ENCODE peak calls at places on chromosomes 2 and 18, in six cellular contexts. X is body of pancreas, A is thyroid gland, S is heart right ventricle, B is stomach, Z is A673. K is an unnamed sample.
A peak's percentile ranks its signal among the peaks of the same experiment; 100 is the strongest.

GRCh38 chr2:68031546-68032160 is 31.2 kb downstream of the C1D start:
- DNase-seq in S (no peak), X (no peak), A (no peak), B (no peak), Z (peak; percentile 81), K (peak; percentile 10)

GRCh38 chr2:239015769-239016675 is 168.1 kb downstream of the TWIST2 start:
- DNase-seq in S (no peak), Z (no peak), X (no peak), A (no peak), B (no peak), K (no peak)

GRCh38 chr18:48790226-48790863 is 160.4 kb downstream of the SMAD7 start:
- DNase-seq in A (peak; percentile 95), Z (no peak), B (peak; percentile 34), X (peak; percentile 29), S (peak; percentile 89), K (no peak)

GRCh38 chr2:10300997-10301945 is 1.4 kb upstream of the HPCAL1 start:
- DNase-seq in X (no peak), Z (no peak), S (no peak), B (no peak), A (no peak), K (no peak)

GRCh38 chr2:37080231-37080630 is 3.9 kb downstream of the HEATR5B start:
- DNase-seq in A (no peak), S (no peak), Z (no peak), B (no peak), X (no peak), K (no peak)

GRCh38 chr2:46977899-46978298 is 62.3 kb upstream of the MCFD2 start:
- DNase-seq in B (no peak), S (no peak), Z (no peak), X (no peak), A (no peak), K (no peak)

GRCh38 chr18:74378179-74378682 is 62.6 kb downstream of the C18orf63 start:
- DNase-seq in Z (no peak), A (peak; percentile 18), S (no peak), X (no peak), B (no peak), K (no peak)

GRCh38 chr2:45182667-45183620 is 173.7 kb upstream of the SIX2 start:
- DNase-seq in B (no peak), X (no peak), Z (no peak), A (no peak), S (no peak), K (no peak)

GRCh38 chr18:79904357-79905147 is 46.9 kb downstream of the SLC66A2 start:
- DNase-seq in S (no peak), Z (no peak), B (no peak), A (no peak), X (no peak), K (no peak)

GRCh38 chr2:85604568-85605339 is 2.3 kb upstream of the TMEM150A start:
- DNase-seq in B (no peak), Z (no peak), X (no peak), S (no peak), A (peak; percentile 38), K (no peak)

GRCh38 chr2:38122344-38122743 is 46.4 kb upstream of the CYP1B1 start:
- DNase-seq in S (peak; percentile 30), B (no peak), Z (no peak), A (peak; percentile 53), X (no peak), K (no peak)

GRCh38 chr2:29725610-29726009 is 195.8 kb downstream of the ALK start:
- DNase-seq in S (no peak), A (no peak), B (no peak), Z (no peak), X (no peak), K (no peak)

GRCh38 chr2:74454654-74455511 is at the start of gene INO80B:
- DNase-seq in Z (peak; percentile 98), A (peak; percentile 95), S (peak; percentile 91), X (peak; percentile 97), B (peak; percentile 97), K (peak; percentile 95)

GRCh38 chr2:184528119-184528518 is 70.2 kb upstream of the ZNF804A start:
- DNase-seq in A (no peak), B (no peak), S (no peak), Z (no peak), X (no peak), K (no peak)

GRCh38 chr18:3248670-3249359 is 1.2 kb downstream of the MYL12A start:
- DNase-seq in X (no peak), S (no peak), B (no peak), A (peak; percentile 26), Z (peak; percentile 57), K (no peak)

GRCh38 chr2:24509425-24509824 is 18.4 kb downstream of the NCOA1 start:
- DNase-seq in S (no peak), B (no peak), A (no peak), Z (no peak), X (no peak), K (no peak)

GRCh38 chr2:65528241-65528574 is 95.8 kb upstream of the SPRED2 start:
- DNase-seq in S (no peak), A (no peak), X (no peak), Z (no peak), B (no peak), K (no peak)

GRCh38 chr2:197158138-197158537 is 152.4 kb downstream of the ANKRD44 start:
- DNase-seq in S (no peak), A (no peak), Z (no peak), B (no peak), X (no peak), K (no peak)

GRCh38 chr18:36635414-36636096 is 193.2 kb downstream of the TPGS2 start:
- DNase-seq in S (no peak), B (no peak), X (no peak), A (no peak), Z (no peak), K (no peak)

GRCh38 chr2:10120158-10120937 is 2.2 kb upstream of the RRM2 start:
- DNase-seq in Z (peak; percentile 98), B (peak; percentile 98), A (peak; percentile 98), S (peak; percentile 95), X (peak; percentile 97), K (no peak)

GRCh38 chr2:84970956-84971798 is at the start of gene KCMF1:
- DNase-seq in Z (peak; percentile 39), X (peak; percentile 79), A (peak; percentile 77), B (peak; percentile 78), S (peak; percentile 86), K (no peak)

GRCh38 chr2:216074794-216075193 is 6.8 kb downstream of the PECR start:
- DNase-seq in A (no peak), X (no peak), S (no peak), Z (peak; percentile 64), B (no peak), K (no peak)

GRCh38 chr2:63048367-63049171 is 2.1 kb upstream of the OTX1 start:
- DNase-seq in A (no peak), Z (no peak), X (no peak), B (no peak), S (no peak), K (no peak)

GRCh38 chr18:1062592-1062991 is 157.9 kb downstream of the ADCYAP1 start:
- DNase-seq in B (no peak), X (no peak), S (no peak), Z (no peak), A (no peak), K (no peak)

GRCh38 chr2:226211439-226211838 is 588.2 kb downstream of the IRS1 start:
- DNase-seq in A (peak; percentile 19), X (peak; percentile 14), S (no peak), B (no peak), Z (peak; percentile 13), K (peak; percentile 88)

GRCh38 chr18:54023471-54023870 is 201.0 kb downstream of the MBD2 start:
- DNase-seq in B (no peak), X (no peak), S (no peak), Z (no peak), A (no peak), K (no peak)

GRCh38 chr2:237724811-237725478 is 73.6 kb upstream of the RBM44 start:
- DNase-seq in S (no peak), Z (no peak), B (peak; percentile 53), X (peak; percentile 53), A (peak; percentile 63), K (no peak)

DNA sequence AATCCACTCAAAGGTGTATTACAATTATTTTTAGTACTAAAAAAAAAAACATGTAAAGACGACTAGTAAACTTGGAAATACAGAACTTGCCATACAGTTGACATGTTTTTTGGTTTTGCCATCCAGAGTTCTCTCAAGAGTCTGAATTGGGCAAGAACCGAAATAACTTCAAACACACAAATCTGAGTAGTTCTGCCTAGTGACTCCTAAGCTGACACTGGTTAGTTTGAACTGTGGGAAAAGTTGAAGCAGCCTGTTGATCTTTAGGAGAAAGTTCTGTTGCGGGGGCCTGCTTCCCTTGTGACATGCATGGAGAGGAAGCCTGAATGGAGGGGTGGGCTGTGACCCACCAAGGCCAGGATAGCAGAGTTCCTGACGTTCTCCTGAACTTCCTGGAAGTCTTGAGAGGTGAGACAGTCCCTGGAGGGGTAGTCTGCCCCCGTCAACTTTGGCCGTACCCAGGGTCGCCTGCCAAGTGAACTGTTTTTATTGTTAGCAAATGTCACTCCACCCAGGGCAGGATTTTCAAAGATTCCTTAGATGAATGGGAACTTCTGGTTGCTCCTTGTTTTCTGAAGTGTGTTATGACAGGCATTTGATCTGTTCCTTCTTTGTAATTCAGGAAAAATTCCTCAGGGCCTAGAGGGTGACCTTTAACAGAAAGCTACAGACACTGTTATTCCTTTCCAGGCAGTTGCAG is 85.6 kb upstream of the SPTBN1 start:
- DNase-seq in X (no peak), B (no peak), S (peak; percentile 51), Z (no peak), A (peak; percentile 46), K (no peak)
- H3K4me3 ChIP-seq in X (no peak overlapping the region), B (no peak overlapping the region), S (no peak overlapping the region), Z (no peak overlapping the region), A (no peak overlapping the region), K (no peak overlapping the region)

GRCh38 chr2:152054593-152054992 is 44.3 kb downstream of the CACNB4 start:
- DNase-seq in S (no peak), A (no peak), Z (peak; percentile 68), B (no peak), X (no peak), K (peak; percentile 82)
- TF ChIP-seq CTCF in S (no peak), A (no peak), Z (no peak), B (no peak), X (no peak), K (peak; percentile 39)

GRCh38 chr18:11147962-11148654 is 1.3 kb downstream of the PIEZO2 start:
- DNase-seq in A (no peak), Z (no peak), B (no peak), X (no peak), S (no peak), K (no peak)
- H3K4me3 ChIP-seq in A (peak overlapping the region; percentile 28), Z (peak overlapping the region; percentile 39), B (peak overlapping the region; percentile 58), X (no peak overlapping the region), S (peak overlapping the region; percentile 37), K (peak overlapping the region; percentile 66)

DNA sequence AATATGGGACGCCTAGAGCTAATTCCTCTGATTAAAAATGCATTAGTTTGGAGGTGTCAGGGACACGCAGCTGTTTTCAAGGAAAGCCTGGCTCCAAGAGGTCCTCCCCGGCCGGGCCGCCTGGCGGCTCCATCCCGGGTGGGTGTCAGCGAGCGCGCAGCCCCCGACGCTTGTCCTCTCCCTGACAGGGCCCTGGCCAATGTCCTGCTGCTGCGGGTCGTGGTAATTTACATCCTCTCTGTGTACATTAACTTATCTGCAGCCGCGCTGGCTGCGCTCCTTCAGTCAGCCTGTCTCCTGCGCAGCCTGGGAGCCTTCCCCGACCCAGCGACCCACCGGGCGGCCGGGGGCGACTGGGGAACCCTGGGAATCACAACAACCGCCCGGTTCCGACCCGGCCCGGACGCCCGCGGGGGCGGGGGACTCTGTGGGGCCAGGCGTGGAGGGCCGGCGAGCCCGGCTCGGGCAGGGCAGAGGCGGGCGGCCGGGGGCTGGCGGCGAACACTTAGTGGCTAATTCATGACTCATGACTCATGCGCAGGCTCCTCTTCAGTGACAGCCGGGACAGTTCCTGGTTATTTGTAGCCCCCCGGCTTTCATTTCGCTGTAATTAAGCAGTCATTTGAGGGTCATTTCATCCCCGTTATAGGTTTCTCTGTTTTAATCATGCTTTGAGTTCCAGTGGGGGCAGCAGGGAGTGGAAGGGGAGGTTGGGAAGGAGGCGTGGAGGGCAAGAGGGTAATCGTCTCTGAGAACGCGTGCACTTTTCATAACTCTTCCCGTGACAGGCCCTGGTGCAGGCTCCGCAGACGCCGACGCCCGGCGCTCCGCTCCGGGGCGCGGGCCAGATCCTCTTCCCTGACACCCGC is 141.9 kb upstream of the CTAGE1 start:
- DNase-seq in X (peak; percentile 46), A (peak; percentile 66), S (peak; percentile 74), Z (peak; percentile 19), B (peak; percentile 57), K (no peak)
- TF ChIP-seq CTCF in X (peak; percentile 25), A (no peak), S (peak; percentile 54), Z (no peak), B (no peak), K (peak; percentile 41)